ENCODE peak calls at places on chromosomes 4 and X, in five cellular contexts. One of them, this sample, is unnamed. For H3K4me1, the result is how much of the 10 kb centered on the place peaks cover.

GRCh38 chr4:74738756-74739155 is 55.6 kb downstream of the BTC start:
- DNase-seq in GM12878: no peak
- DNase-seq in HepG2: no peak
- DNase-seq in endothelial cell of umbilical vein: no peak
- DNase-seq in K562: no peak
- DNase-seq in this sample: no peak

GRCh38 chr4:70863099-70863790 is 23.6 kb upstream of the GRSF1 start:
- DNase-seq in K562: no peak
- DNase-seq in endothelial cell of umbilical vein: no peak
- DNase-seq in HepG2: no peak
- DNase-seq in GM12878: peak
- DNase-seq in this sample: no peak

GRCh38 chr4:166153539-166153938 is 280.5 kb downstream of the TLL1 start:
- DNase-seq in endothelial cell of umbilical vein: no peak
- DNase-seq in GM12878: no peak
- DNase-seq in HepG2: no peak
- DNase-seq in K562: no peak
- DNase-seq in this sample: no peak

GRCh38 chrX:17294561-17294960 is 80.4 kb upstream of the NHS start:
- DNase-seq in K562: no peak
- DNase-seq in endothelial cell of umbilical vein: no peak
- DNase-seq in GM12878: no peak
- DNase-seq in HepG2: no peak
- DNase-seq in this sample: no peak

GRCh38 chr4:61877893-61878292 is 677.8 kb downstream of the ADGRL3 start:
- DNase-seq in GM12878: no peak
- DNase-seq in K562: no peak
- DNase-seq in endothelial cell of umbilical vein: no peak
- DNase-seq in HepG2: no peak
- DNase-seq in this sample: no peak

GRCh38 chr4:145545538-145546224 is 64.0 kb downstream of the SMAD1 start:
- DNase-seq in HepG2: no peak
- DNase-seq in endothelial cell of umbilical vein: peak
- DNase-seq in K562: no peak
- DNase-seq in GM12878: no peak
- DNase-seq in this sample: peak

GRCh38 chr4:85784348-85784747 is 309.4 kb downstream of the ARHGAP24 start:
- DNase-seq in K562: no peak
- DNase-seq in HepG2: no peak
- DNase-seq in GM12878: no peak
- DNase-seq in endothelial cell of umbilical vein: peak
- DNase-seq in this sample: no peak

GRCh38 chrX:76555816-76556215 is 128.3 kb downstream of the MAGEE1 start:
- DNase-seq in GM12878: no peak
- DNase-seq in HepG2: peak
- DNase-seq in endothelial cell of umbilical vein: peak
- DNase-seq in K562: peak
- DNase-seq in this sample: peak

GRCh38 chrX:104370089-104370488 is 115.4 kb upstream of the ESX1 start:
- DNase-seq in GM12878: no peak
- DNase-seq in endothelial cell of umbilical vein: no peak
- DNase-seq in HepG2: peak
- DNase-seq in K562: peak
- DNase-seq in this sample: peak

GRCh38 chr4:173917255-173917960 is 366.1 kb downstream of the FBXO8 start:
- DNase-seq in GM12878: no peak
- DNase-seq in endothelial cell of umbilical vein: no peak
- DNase-seq in HepG2: no peak
- DNase-seq in K562: no peak
- DNase-seq in this sample: no peak

GRCh38 chr4:170025523-170026252 is 507 bp downstream of the MFAP3L start:
- DNase-seq in HepG2: no peak
- DNase-seq in K562: no peak
- DNase-seq in endothelial cell of umbilical vein: no peak
- DNase-seq in GM12878: no peak
- DNase-seq in this sample: peak

GRCh38 chr4:10582059-10582686 is 102.4 kb downstream of the CLNK start:
- DNase-seq in endothelial cell of umbilical vein: peak
- DNase-seq in HepG2: peak
- DNase-seq in K562: peak
- DNase-seq in GM12878: no peak
- DNase-seq in this sample: peak

GRCh38 chrX:103817502-103817901 is 14.6 kb downstream of the RAB9B start:
- DNase-seq in HepG2: peak
- DNase-seq in K562: peak
- DNase-seq in endothelial cell of umbilical vein: peak
- DNase-seq in GM12878: peak
- DNase-seq in this sample: peak

GRCh38 chr4:153365003-153365402 is 20.5 kb downstream of the MND1 start:
- DNase-seq in K562: no peak
- DNase-seq in endothelial cell of umbilical vein: no peak
- DNase-seq in GM12878: no peak
- DNase-seq in HepG2: no peak
- DNase-seq in this sample: no peak

GRCh38 chrX:119605398-119605738 is 856 bp downstream of the NKRF start:
- DNase-seq in GM12878: no peak
- DNase-seq in endothelial cell of umbilical vein: peak
- DNase-seq in K562: peak
- DNase-seq in HepG2: peak
- DNase-seq in this sample: peak

GRCh38 chrX:131783555-131784338 is 239.4 kb upstream of the STK26 start:
- DNase-seq in HepG2: no peak
- DNase-seq in endothelial cell of umbilical vein: no peak
- DNase-seq in K562: no peak
- DNase-seq in GM12878: peak
- DNase-seq in this sample: peak

GRCh38 chrX:44456685-44457084 is 86.0 kb downstream of the FUNDC1 start:
- DNase-seq in endothelial cell of umbilical vein: no peak
- DNase-seq in GM12878: no peak
- DNase-seq in HepG2: no peak
- DNase-seq in K562: no peak
- DNase-seq in this sample: no peak
- TF ChIP-seq MYC in endothelial cell of umbilical vein: no peak
- TF ChIP-seq MYC in GM12878: no peak
- TF ChIP-seq MYC in HepG2: no peak
- TF ChIP-seq MYC in K562: no peak
- TF ChIP-seq MYC in this sample: no peak

GRCh38 chr4:110091426-110091825 is 107.0 kb downstream of the ELOVL6 start:
- DNase-seq in HepG2: no peak
- DNase-seq in endothelial cell of umbilical vein: peak
- DNase-seq in GM12878: no peak
- DNase-seq in K562: no peak
- DNase-seq in this sample: peak
- H3K4me1 ChIP-seq in HepG2: under half
- H3K4me1 ChIP-seq in endothelial cell of umbilical vein: under half
- H3K4me1 ChIP-seq in GM12878: under half
- H3K4me1 ChIP-seq in K562: under half
- H3K4me1 ChIP-seq in this sample: under half

GRCh38 chrX:96791559-96791958 is 92.1 kb upstream of the RPA4 start:
- DNase-seq in GM12878: no peak
- DNase-seq in HepG2: no peak
- DNase-seq in K562: no peak
- DNase-seq in endothelial cell of umbilical vein: no peak
- DNase-seq in this sample: no peak

DNA sequence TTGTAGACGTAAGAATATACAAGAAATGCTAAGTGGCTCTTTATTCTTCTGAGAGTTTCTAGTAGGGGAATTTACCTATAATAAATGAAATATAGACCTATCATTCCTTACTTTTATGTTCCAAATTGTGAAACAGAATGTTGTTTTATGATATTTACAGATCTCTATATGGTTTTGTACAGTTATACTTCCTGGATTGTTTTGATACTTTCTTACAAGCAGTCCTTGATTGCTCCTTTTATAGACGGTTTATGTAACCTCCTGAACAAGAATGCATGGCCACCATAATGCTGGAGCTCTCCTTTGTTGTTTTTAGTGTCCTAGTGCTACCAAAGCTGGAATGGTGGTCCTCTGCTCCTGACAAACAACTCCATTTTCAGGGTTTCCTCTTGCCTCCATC is 91.7 kb upstream of the RPA4 start:
- DNase-seq in HepG2: no peak
- DNase-seq in K562: no peak
- DNase-seq in GM12878: no peak
- DNase-seq in endothelial cell of umbilical vein: no peak
- DNase-seq in this sample: no peak
- TF ChIP-seq MYC in HepG2: no peak
- TF ChIP-seq MYC in K562: no peak
- TF ChIP-seq MYC in GM12878: no peak
- TF ChIP-seq MYC in endothelial cell of umbilical vein: no peak
- TF ChIP-seq MYC in this sample: no peak

GRCh38 chr4:8229341-8229975 is 30.4 kb downstream of the SH3TC1 start:
- DNase-seq in GM12878: no peak
- DNase-seq in HepG2: no peak
- DNase-seq in endothelial cell of umbilical vein: no peak
- DNase-seq in K562: no peak
- DNase-seq in this sample: no peak
- H3K4me1 ChIP-seq in GM12878: under half
- H3K4me1 ChIP-seq in HepG2: under half
- H3K4me1 ChIP-seq in endothelial cell of umbilical vein: under half
- H3K4me1 ChIP-seq in K562: under half
- H3K4me1 ChIP-seq in this sample: under half

DNA sequence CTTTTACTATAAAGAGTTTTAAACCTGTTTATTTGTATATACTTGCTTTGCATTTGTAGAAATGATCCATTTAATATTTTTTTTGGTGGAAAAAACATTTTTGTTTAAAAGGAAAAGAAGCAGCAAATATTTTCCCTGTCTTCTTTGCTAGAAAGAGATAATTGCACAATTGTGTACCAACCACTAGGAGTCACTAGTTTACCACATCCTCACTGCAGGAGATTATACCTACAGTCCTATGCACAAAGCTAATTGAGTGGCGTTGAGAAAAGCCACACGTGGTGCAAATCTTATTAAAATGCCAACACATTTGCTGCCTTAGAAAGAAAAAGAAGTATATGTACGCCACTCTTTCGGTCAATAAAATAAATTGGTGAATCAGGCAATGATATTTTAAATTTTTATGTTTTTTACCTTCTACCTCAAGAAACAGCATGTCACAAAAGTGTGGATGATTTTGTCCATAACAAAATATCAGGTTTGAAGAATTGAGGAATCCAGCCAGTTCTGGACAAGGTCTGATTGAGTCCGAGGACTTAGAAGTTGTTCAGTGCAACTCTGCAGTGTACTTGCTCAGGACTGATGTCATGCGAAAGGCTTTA is 102.9 kb downstream of the GRXCR1 start:
- DNase-seq in HepG2: peak
- DNase-seq in GM12878: no peak
- DNase-seq in endothelial cell of umbilical vein: peak
- DNase-seq in K562: peak
- DNase-seq in this sample: peak
- TF ChIP-seq MYC in HepG2: no peak
- TF ChIP-seq MYC in GM12878: no peak
- TF ChIP-seq MYC in endothelial cell of umbilical vein: no peak
- TF ChIP-seq MYC in K562: no peak
- TF ChIP-seq MYC in this sample: no peak

GRCh38 chrX:102063445-102064074 is 61.9 kb upstream of the TCEAL2 start:
- DNase-seq in K562: peak
- DNase-seq in HepG2: no peak
- DNase-seq in GM12878: no peak
- DNase-seq in endothelial cell of umbilical vein: no peak
- DNase-seq in this sample: no peak
- H3K4me1 ChIP-seq in K562: under half
- H3K4me1 ChIP-seq in HepG2: under half
- H3K4me1 ChIP-seq in GM12878: under half
- H3K4me1 ChIP-seq in endothelial cell of umbilical vein: under half
- H3K4me1 ChIP-seq in this sample: under half

GRCh38 chrX:23742693-23743622 is at the start of gene ACOT9:
- DNase-seq in endothelial cell of umbilical vein: peak
- DNase-seq in HepG2: peak
- DNase-seq in K562: peak
- DNase-seq in GM12878: peak
- DNase-seq in this sample: peak

GRCh38 chrX:23737413-23737812 is 5.7 kb downstream of the ACOT9 start:
- DNase-seq in GM12878: no peak
- DNase-seq in HepG2: no peak
- DNase-seq in K562: no peak
- DNase-seq in endothelial cell of umbilical vein: no peak
- DNase-seq in this sample: no peak

GRCh38 chrX:23745786-23746185 is 2.7 kb upstream of the ACOT9 start:
- DNase-seq in endothelial cell of umbilical vein: peak
- DNase-seq in GM12878: no peak
- DNase-seq in K562: no peak
- DNase-seq in HepG2: no peak
- DNase-seq in this sample: no peak

DNA sequence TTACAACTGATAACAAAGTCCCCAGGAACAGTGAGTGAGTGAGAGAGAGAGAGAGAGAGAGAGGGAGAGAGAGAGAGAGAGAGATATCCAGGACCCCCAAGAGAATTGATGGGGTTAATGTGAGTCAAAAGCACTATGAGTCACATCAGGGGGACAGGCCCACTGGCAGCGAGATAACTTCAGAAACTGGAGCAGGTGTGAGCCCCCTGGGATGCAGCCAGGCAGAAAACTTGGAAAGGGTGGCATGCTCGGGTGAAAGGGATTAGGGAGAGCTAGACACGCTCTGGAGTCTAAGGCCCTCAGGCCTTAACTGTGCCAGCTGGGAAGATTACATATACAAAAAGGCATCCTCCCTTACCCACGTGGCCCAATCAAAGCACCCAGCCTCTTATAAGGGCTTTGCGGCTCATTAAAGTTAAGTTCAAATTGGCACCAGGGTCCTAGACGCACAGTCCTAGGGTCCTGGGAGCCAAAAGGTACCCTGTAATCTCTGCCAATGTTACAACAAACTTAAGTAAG is 843 bp downstream of the ACOT9 start:
- DNase-seq in HepG2: peak
- DNase-seq in GM12878: no peak
- DNase-seq in endothelial cell of umbilical vein: peak
- DNase-seq in K562: peak
- DNase-seq in this sample: peak
- TF ChIP-seq MYC in HepG2: no peak
- TF ChIP-seq MYC in GM12878: no peak
- TF ChIP-seq MYC in endothelial cell of umbilical vein: no peak
- TF ChIP-seq MYC in K562: no peak
- TF ChIP-seq MYC in this sample: no peak

DNA sequence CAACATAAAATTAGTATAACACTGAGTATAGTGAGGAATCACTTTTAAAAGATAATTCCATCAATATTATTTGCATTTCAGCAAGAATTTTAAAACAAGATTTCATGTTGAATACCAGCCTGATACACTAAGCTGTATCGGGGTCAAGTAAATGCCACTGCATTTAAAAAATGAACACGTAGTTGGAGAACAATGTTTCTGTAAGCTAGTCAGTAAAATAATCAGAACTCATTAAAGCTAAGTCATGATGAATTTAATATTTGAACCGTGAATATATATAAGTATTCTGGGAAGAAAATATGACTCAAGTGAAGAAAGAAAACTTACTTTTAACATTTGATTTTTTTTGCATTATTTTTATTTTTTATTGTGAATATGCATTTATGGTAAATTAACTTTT is 611.0 kb upstream of the PABPC4L start:
- DNase-seq in HepG2: no peak
- DNase-seq in GM12878: no peak
- DNase-seq in endothelial cell of umbilical vein: no peak
- DNase-seq in K562: no peak
- DNase-seq in this sample: no peak
- H3K4me1 ChIP-seq in HepG2: under half
- H3K4me1 ChIP-seq in GM12878: under half
- H3K4me1 ChIP-seq in endothelial cell of umbilical vein: under half
- H3K4me1 ChIP-seq in K562: under half
- H3K4me1 ChIP-seq in this sample: under half

This sample was measured in A549.